ENCODE peak calls at places on chromosome 10, in six cellular contexts. Q is right lobe of liver, G is right cardiac atrium, C is gastrocnemius medialis, Z is HCT116, I is brain microvascular endothelial cell. W is an unnamed sample.
A peak's percentile ranks its signal among the peaks of the same experiment; 100 is the strongest.

GRCh38 chr10:45265995-45266394 is 49.4 kb downstream of the OR13A1 start:
- DNase-seq in Q (no peak), G (no peak), C (no peak), Z (no peak), I (no peak), W (no peak)

GRCh38 chr10:53997953-53998352 is 803.1 kb downstream of the PCDH15 start:
- DNase-seq in Q (no peak), G (no peak), C (no peak), Z (no peak), I (no peak), W (no peak)

GRCh38 chr10:124621637-124622036 is 122.5 kb downstream of the FAM53B start:
- DNase-seq in Q (no peak), G (no peak), C (no peak), Z (no peak), I (no peak), W (no peak)

GRCh38 chr10:13614530-13615332 is 28.0 kb downstream of the PRPF18 start:
- DNase-seq in Q (no peak), G (no peak), C (no peak), Z (no peak), I (peak; percentile 62), W (no peak)

GRCh38 chr10:33899578-33900531 is 565.4 kb upstream of the NRP1 start:
- DNase-seq in Q (no peak), G (no peak), C (no peak), Z (no peak), I (no peak), W (no peak)

GRCh38 chr10:101062231-101063161 is 707 bp downstream of the KAZALD1 start:
- DNase-seq in Q (peak; percentile 77), G (peak; percentile 88), C (no peak), Z (no peak), I (no peak), W (peak; percentile 28)

GRCh38 chr10:8811201-8811600 is 756.7 kb downstream of the GATA3 start:
- DNase-seq in Q (no peak), G (no peak), C (no peak), Z (no peak), I (no peak), W (no peak)

GRCh38 chr10:126902157-126902556 is 3.1 kb upstream of the DOCK1 start:
- DNase-seq in Q (no peak), G (no peak), C (no peak), Z (peak; percentile 69), I (peak; percentile 62), W (no peak)

GRCh38 chr10:126156012-126156411 is 232.3 kb downstream of the ADAM12 start:
- DNase-seq in Q (no peak), G (no peak), C (no peak), Z (no peak), I (no peak), W (no peak)

GRCh38 chr10:110699859-110700468 is 55.8 kb downstream of the RBM20 start:
- DNase-seq in Q (no peak), G (no peak), C (no peak), Z (no peak), I (no peak), W (no peak)

GRCh38 chr10:128735996-128736395 is 609.8 kb upstream of the MKI67 start:
- DNase-seq in Q (no peak), G (no peak), C (no peak), Z (no peak), I (no peak), W (no peak)

GRCh38 chr10:97843296-97843671 is 6.4 kb upstream of the GOLGA7B start:
- DNase-seq in Q (no peak), G (no peak), C (no peak), Z (no peak), I (no peak), W (no peak)

GRCh38 chr10:78849115-78849514 is 219.7 kb upstream of the ZMIZ1 start:
- DNase-seq in Q (no peak), G (no peak), C (no peak), Z (no peak), I (no peak), W (no peak)

GRCh38 chr10:3828404-3829192 is 43.6 kb upstream of the KLF6 start:
- DNase-seq in Q (no peak), G (no peak), C (no peak), Z (no peak), I (peak; percentile 73), W (no peak)

GRCh38 chr10:78255796-78256638 is 222.4 kb downstream of the RPS24 start:
- DNase-seq in Q (no peak), G (no peak), C (peak; percentile 51), Z (peak; percentile 82), I (peak; percentile 95), W (no peak)

GRCh38 chr10:10330481-10330880 is 687.2 kb upstream of the CELF2 start:
- DNase-seq in Q (no peak), G (no peak), C (no peak), Z (no peak), I (no peak), W (no peak)

GRCh38 chr10:59234814-59235429 is 58.5 kb downstream of the PHYHIPL start:
- DNase-seq in Q (no peak), G (no peak), C (no peak), Z (peak; percentile 44), I (peak; percentile 58), W (no peak)

GRCh38 chr10:33333260-33334169 is 952 bp downstream of the NRP1 start:
- DNase-seq in Q (no peak), G (no peak), C (no peak), Z (no peak), I (peak; percentile 29), W (no peak)

GRCh38 chr10:31939797-31940708 is 11.4 kb upstream of the ARHGAP12 start:
- DNase-seq in Q (no peak), G (no peak), C (no peak), Z (no peak), I (no peak), W (no peak)

GRCh38 chr10:46033602-46034011 is 3.2 kb upstream of the NCOA4 start:
- DNase-seq in Q (no peak), G (no peak), C (no peak), Z (no peak), I (peak; percentile 77), W (no peak)

GRCh38 chr10:96261930-96262329 is 9.4 kb downstream of the BLNK start:
- DNase-seq in Q (no peak), G (no peak), C (no peak), Z (peak; percentile 26), I (no peak), W (no peak)
- H3K27ac ChIP-seq in Q (no peak overlapping the region), G (no peak overlapping the region), C (no peak overlapping the region), Z (no peak overlapping the region), I (no peak overlapping the region), W (no peak overlapping the region)

GRCh38 chr10:23158370-23158769 is 33.7 kb upstream of the PTF1A start:
- DNase-seq in Q (no peak), G (no peak), C (no peak), Z (peak; percentile 47), I (peak; percentile 47), W (no peak)
- H3K27me3 ChIP-seq in Q (no peaks in the 10 kb centered on the region), G (no peaks in the 10 kb centered on the region), C (no peaks in the 10 kb centered on the region), Z (peaks cover 4% of the 10 kb centered on the region), I (no peaks in the 10 kb centered on the region), W (peaks cover 8% of the 10 kb centered on the region)

GRCh38 chr10:76874896-76875295 is 762.7 kb downstream of the KCNMA1 start:
- DNase-seq in Q (no peak), G (no peak), C (no peak), Z (no peak), I (no peak), W (no peak)
- H3K27ac ChIP-seq in Q (no peak overlapping the region), G (no peak overlapping the region), C (no peak overlapping the region), Z (no peak overlapping the region), I (no peak overlapping the region), W (no peak overlapping the region)

GRCh38 chr10:42782446-42783180 is at the start of gene BMS1:
- DNase-seq in Q (peak; percentile 91), G (peak; percentile 94), C (peak; percentile 85), Z (peak; percentile 93), I (peak; percentile 91), W (peak; percentile 76)

GRCh38 chr10:42780456-42780855 is 2.1 kb upstream of the BMS1 start:
- DNase-seq in Q (no peak), G (no peak), C (no peak), Z (no peak), I (no peak), W (no peak)

GRCh38 chr10:42781893-42782445 is 626 bp upstream of the BMS1 start:
- DNase-seq in Q (no peak), G (peak; percentile 56), C (no peak), Z (no peak), I (no peak), W (no peak)

DNA sequence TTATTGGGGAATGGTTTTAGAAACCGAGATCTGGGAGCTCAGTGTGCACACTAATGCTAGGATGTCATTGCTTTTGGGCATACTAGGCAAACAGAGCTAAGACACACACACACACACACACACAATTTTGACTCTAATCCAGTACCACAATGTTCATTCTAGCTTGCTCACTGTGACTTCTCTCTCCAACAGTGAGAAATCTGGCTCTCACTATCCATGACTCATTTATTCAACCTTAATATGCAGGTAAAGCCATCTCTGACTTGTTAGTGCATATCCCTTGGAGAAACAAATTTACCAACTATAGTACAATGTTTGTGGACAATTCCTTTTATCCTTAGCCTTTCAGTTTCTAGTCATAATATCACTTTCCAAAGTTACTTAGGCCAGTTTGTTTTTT is 5.9 kb upstream of the BMS1 start:
- DNase-seq in Q (no peak), G (no peak), C (no peak), Z (no peak), I (no peak), W (no peak)
- H3K27me3 ChIP-seq in Q (no peaks in the 10 kb centered on the region), G (no peaks in the 10 kb centered on the region), C (no peaks in the 10 kb centered on the region), Z (peaks cover 8% of the 10 kb centered on the region), I (no peaks in the 10 kb centered on the region), W (no peaks in the 10 kb centered on the region)

DNA sequence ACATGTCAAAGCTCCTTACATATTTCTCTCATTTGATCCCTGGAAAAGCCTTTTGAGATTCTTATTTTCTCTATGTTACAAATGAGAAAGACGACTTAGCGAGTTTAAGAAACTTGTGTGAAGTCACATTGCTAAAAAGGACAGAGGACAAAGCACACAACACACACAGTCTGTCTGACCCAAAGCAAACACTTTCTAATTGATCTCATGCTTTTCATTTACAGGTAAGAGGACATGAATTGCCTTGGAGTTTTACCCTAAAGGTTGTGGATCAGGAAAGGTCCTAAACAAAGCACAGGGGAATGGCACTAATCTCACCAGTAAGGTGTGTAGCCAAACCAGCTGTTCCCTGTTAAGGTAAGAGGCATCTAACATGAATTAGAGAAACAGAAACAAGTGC is 18.7 kb downstream of the SLC35G1 start:
- DNase-seq in Q (no peak), G (no peak), C (no peak), Z (no peak), I (no peak), W (no peak)
- H3K27ac ChIP-seq in Q (peak overlapping the region; percentile 67), G (no peak overlapping the region), C (no peak overlapping the region), Z (no peak overlapping the region), I (no peak overlapping the region), W (no peak overlapping the region)

GRCh38 chr10:67476201-67476600 is 219.8 kb downstream of the CTNNA3 start:
- DNase-seq in Q (no peak), G (no peak), C (no peak), Z (no peak), I (no peak), W (no peak)
- H3K27me3 ChIP-seq in Q (no peaks in the 10 kb centered on the region), G (no peaks in the 10 kb centered on the region), C (no peaks in the 10 kb centered on the region), Z (no peaks in the 10 kb centered on the region), I (no peaks in the 10 kb centered on the region), W (no peaks in the 10 kb centered on the region)

W was measured in effector memory CD4-positive, alpha-beta T cell.